ENCODE peak calls at places on chromosomes 1 and 21, in four cellular contexts. T is SK-N-SH, L is K562, Z is H1. P is an unnamed sample.

GRCh38 chr21:30044447-30045064 is 104.8 kb upstream of the GRIK1 start:
- DNase-seq in T (peak; percentile 1), L (peak; percentile 19), Z (peak; percentile 47), P (peak; percentile 46)

GRCh38 chr1:223738465-223739365 is 26.4 kb downstream of the CAPN2 start:
- DNase-seq in T (no peak), Z (no peak), L (no peak), P (no peak)

GRCh38 chr1:2019162-2019542 is at the start of gene GABRD:
- DNase-seq in L (peak; percentile 81), Z (no peak), T (peak; percentile 94), P (peak; percentile 75)

GRCh38 chr1:81757398-81758020 is 43.2 kb upstream of the ADGRL2 start:
- DNase-seq in L (no peak), Z (no peak), T (no peak), P (no peak)

GRCh38 chr1:226728448-226728847 is 10.6 kb downstream of the ITPKB start:
- DNase-seq in L (no peak), Z (no peak), T (no peak), P (no peak)

GRCh38 chr1:96926176-96926575 is 204.6 kb downstream of the PTBP2 start:
- DNase-seq in T (no peak), Z (no peak), L (no peak), P (no peak)

GRCh38 chr21:42641311-42642218 is 11.9 kb upstream of the PDE9A start:
- DNase-seq in L (no peak), Z (no peak), T (peak; percentile 49), P (no peak)

GRCh38 chr21:15775981-15776380 is 46.2 kb downstream of the USP25 start:
- DNase-seq in L (no peak), Z (no peak), T (no peak), P (no peak)

GRCh38 chr1:67764674-67765073 is 68.6 kb downstream of the GNG12 start:
- DNase-seq in L (no peak), Z (no peak), T (no peak), P (no peak)

GRCh38 chr1:35883681-35884155 is 709 bp downstream of the AGO1 start:
- DNase-seq in T (peak; percentile 92), L (peak; percentile 81), Z (peak; percentile 90), P (peak; percentile 58)

GRCh38 chr21:34744801-34745200 is 76.0 kb downstream of the CLIC6 start:
- DNase-seq in L (no peak), T (no peak), Z (no peak), P (peak; percentile 68)

GRCh38 chr21:23452384-23453083 is 2154.7 kb downstream of the MRPL39 start:
- DNase-seq in T (no peak), Z (peak; percentile 66), L (no peak), P (peak; percentile 3)

GRCh38 chr1:53015508-53015860 is 46.5 kb upstream of the PODN start:
- DNase-seq in T (no peak), Z (no peak), L (peak; percentile 37), P (no peak)

GRCh38 chr1:76891931-76892330 is 24.7 kb downstream of the ST6GALNAC5 start:
- DNase-seq in T (no peak), L (no peak), Z (no peak), P (no peak)

GRCh38 chr1:54990916-54991315 is 7.8 kb upstream of the BSND start:
- DNase-seq in Z (no peak), L (no peak), T (no peak), P (no peak)

GRCh38 chr1:87869563-87869962 is 540.9 kb downstream of the LMO4 start:
- DNase-seq in Z (no peak), T (no peak), L (no peak), P (no peak)

GRCh38 chr1:43799656-43800629 is 92.6 kb downstream of the ST3GAL3 start:
- DNase-seq in L (no peak), T (no peak), Z (no peak), P (no peak)

GRCh38 chr1:5369223-5369622 is 623.0 kb downstream of the NPHP4 start:
- DNase-seq in Z (no peak), L (no peak), T (no peak), P (no peak)

GRCh38 chr1:53499257-53500183 is 40.3 kb downstream of the DMRTB1 start:
- DNase-seq in Z (no peak), T (no peak), L (no peak), P (no peak)

GRCh38 chr1:202189012-202189790 is 4.4 kb upstream of the LGR6 start:
- DNase-seq in L (peak; percentile 75), Z (peak; percentile 96), T (peak; percentile 84), P (peak; percentile 79)

GRCh38 chr1:2001773-2002411 is 1.7 kb downstream of the CFAP74 start:
- DNase-seq in T (no peak), Z (no peak), L (no peak), P (peak; percentile 95)

GRCh38 chr1:212791261-212791675 is 309 bp downstream of the NSL1 start:
- DNase-seq in Z (no peak), T (no peak), L (no peak), P (no peak)

GRCh38 chr1:45999507-45999906 is 132.9 kb downstream of the PIK3R3 start:
- DNase-seq in T (no peak), L (no peak), Z (no peak), P (no peak)

GRCh38 chr1:22328331-22329170 is 123.1 kb upstream of the ZBTB40 start:
- DNase-seq in T (peak; percentile 85), L (no peak), Z (peak; percentile 39), P (no peak)

GRCh38 chr1:61301824-61302652 is 219.7 kb downstream of the NFIA start:
- DNase-seq in T (no peak), L (no peak), Z (no peak), P (peak; percentile 47)

GRCh38 chr1:94620345-94621031 is 78.9 kb upstream of the F3 start:
- DNase-seq in T (no peak), Z (no peak), L (no peak), P (no peak)

GRCh38 chr1:2080884-2081283 is 30.7 kb downstream of the PRKCZ start:
- DNase-seq in Z (no peak), L (no peak), T (no peak), P (no peak)

GRCh38 chr1:95073446-95073845 is 695 bp upstream of the ALG14 start:
- DNase-seq in Z (no peak), T (peak; percentile 19), L (no peak), P (no peak)

GRCh38 chr1:160711528-160712311 is at the start of gene CD48:
- DNase-seq in T (no peak), L (no peak), Z (no peak), P (no peak)

GRCh38 chr1:83818916-83819315 is 180.0 kb downstream of the TTLL7 start:
- DNase-seq in L (no peak), Z (no peak), T (no peak), P (no peak)

GRCh38 chr1:157170677-157171515 is 32.7 kb upstream of the ETV3 start:
- DNase-seq in T (no peak), L (peak; percentile 44), Z (peak; percentile 91), P (no peak)

GRCh38 chr1:48581256-48581655 is 109.3 kb upstream of the SPATA6 start:
- DNase-seq in L (no peak), T (peak; percentile 32), Z (no peak), P (no peak)

GRCh38 chr21:36504067-36505058 is 24.4 kb upstream of the CLDN14 start:
- DNase-seq in Z (no peak), T (peak; percentile 35), L (peak; percentile 58), P (no peak)

GRCh38 chr1:167057297-167057688 is 32.9 kb downstream of the GPA33 start:
- DNase-seq in T (peak; percentile 50), L (no peak), Z (no peak), P (peak; percentile 85)

DNA sequence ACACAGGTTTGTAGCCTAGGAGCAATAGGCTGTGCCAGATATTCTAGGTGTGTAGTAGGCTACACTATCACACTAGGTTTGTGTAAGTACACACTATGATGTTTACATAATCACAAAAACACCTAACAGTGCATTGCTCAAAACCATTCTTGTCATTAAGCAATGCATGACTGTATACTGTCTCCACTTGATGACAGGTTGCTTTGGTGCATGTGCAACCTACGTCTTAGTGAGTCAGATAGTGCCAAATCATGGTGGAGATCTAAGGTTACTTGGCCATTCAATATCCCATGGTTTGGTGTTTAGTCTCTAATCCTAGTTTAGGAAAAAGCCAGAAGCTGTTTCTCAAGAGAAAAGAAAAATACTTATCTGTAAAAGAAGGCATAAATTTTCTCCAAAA is 181.1 kb downstream of the KCNK2 start:
- DNase-seq in L (no peak), Z (no peak), T (no peak), P (no peak)
- TF ChIP-seq JUND in L (no peak), Z (no peak), T (no peak), P (no peak)

DNA sequence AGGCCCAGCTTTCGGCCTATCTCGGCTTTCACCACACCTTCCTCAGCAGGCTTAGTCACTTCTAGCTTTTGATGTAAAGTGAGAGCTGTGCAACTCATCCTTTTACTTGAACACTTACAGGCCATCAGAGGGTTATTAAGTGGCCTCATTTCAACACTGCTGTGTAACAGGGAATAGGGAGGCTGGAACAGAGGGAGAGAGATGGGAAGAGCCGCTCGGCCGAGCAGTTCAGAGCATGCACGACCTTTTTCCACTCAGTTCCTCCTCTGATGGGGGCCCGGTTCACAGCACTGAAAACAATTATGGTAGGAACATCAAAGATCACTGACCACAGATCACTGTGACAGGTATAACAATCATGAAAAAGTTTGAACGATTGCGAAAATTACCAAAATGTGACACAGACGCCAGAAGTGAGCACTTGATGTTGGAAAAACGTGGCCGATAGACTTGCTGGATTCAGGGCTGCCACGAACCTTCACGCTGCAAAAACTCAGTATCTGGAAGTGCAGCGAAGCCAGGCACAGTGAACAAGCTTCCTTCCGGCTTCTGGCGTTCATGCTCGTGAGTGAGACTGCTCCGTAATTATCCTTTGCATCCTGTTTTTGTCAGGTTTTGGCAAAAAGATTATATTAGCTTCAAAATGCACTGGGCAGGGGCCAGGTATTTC is 28.6 kb downstream of the AGPAT3 start:
- DNase-seq in Z (no peak), T (no peak), L (peak; percentile 22), P (no peak)
- TF ChIP-seq JUND in Z (no peak), T (no peak), L (no peak), P (no peak)

DNA sequence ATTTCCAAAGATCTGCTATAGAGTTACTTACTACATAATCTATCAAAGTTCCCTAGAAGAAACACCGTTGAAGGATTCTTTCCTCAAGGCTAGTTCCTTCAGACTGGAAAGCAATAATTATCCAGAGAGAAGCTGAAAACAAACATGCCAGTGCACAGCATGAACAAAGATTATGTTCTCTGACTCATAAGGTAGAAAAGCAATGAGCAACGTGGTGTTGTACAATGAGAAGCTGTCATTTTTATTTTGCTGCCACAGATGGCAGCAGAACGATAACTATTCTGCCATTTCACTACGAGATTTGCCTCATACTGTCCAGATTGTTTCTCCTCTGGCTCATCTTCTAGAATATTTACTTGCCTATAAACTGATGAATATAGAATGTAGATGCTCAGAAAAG is 10.7 kb downstream of the EXTL2 start:
- DNase-seq in T (no peak), L (no peak), Z (no peak), P (peak; percentile 31)
- TF ChIP-seq JUND in T (no peak), L (no peak), Z (no peak), P (no peak)

DNA sequence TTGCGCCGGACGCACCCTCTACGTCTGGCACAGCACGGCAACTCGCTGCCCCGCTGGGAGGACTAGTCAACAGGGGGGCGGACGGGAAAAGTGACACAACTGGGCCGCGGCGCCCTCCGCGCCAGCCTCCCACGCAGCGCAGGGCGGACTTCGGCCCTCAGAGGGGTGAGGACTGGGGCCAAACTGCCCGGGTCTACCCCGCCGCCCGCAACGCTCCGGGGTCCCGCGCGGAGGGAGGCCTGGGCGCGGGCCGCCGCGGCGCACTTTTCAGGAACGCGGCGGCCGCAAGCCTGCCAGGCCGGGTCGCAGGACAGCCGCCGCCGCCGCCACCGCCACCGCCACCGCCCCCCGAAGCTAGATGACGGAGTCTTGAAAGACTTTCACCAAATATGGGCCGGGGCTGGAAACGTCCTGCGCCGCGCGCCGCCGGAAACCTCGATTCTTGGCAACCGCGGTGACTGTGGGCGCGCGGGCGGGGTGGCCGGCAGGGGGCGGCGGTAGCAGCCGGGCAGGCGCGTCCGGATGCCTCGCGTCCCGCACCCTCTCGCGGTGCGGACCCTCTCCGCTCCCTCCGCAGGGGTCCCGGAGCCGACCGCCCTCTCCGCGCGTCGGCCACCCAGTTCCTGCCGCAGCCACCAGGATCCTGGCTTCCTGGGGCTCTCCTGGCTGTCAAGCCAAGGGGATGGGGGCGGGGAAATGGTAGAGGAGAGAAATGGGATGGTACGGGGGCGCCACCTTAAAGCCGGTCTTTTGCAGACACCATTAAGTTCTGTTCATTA is 3.7 kb upstream of the CCN1 start:
- DNase-seq in L (peak; percentile 75), Z (peak; percentile 91), T (peak; percentile 90), P (no peak)
- TF ChIP-seq JUND in L (no peak), Z (peak; percentile 6), T (no peak), P (no peak)